ENCODE peak calls at places on chromosomes 2 and 18, in nine cellular contexts. One of them, this sample, is unnamed.
A peak's percentile ranks its signal among the peaks of the same experiment; 100 is the strongest.

GRCh38 chr18:8293184-8293583 is 316.1 kb upstream of the RAB12 start:
- DNase-seq in transverse colon: no peak
- DNase-seq in SK-N-SH: no peak
- DNase-seq in CD4-positive, alpha-beta memory T cell: no peak
- DNase-seq in A673: no peak
- DNase-seq in thoracic aorta: no peak
- DNase-seq in AG04450: no peak
- DNase-seq in lower lobe of right lung: no peak
- DNase-seq in body of pancreas: no peak
- DNase-seq in this sample: no peak

GRCh38 chr2:235951980-235952379 is 216.2 kb downstream of the GBX2 start:
- DNase-seq in transverse colon: no peak
- DNase-seq in SK-N-SH: no peak
- DNase-seq in CD4-positive, alpha-beta memory T cell: peak; percentile 39
- DNase-seq in A673: no peak
- DNase-seq in thoracic aorta: no peak
- DNase-seq in AG04450: no peak
- DNase-seq in lower lobe of right lung: no peak
- DNase-seq in body of pancreas: no peak
- DNase-seq in this sample: no peak

GRCh38 chr2:231919341-231920035 is 6.7 kb downstream of the NPPC start:
- DNase-seq in transverse colon: no peak
- DNase-seq in SK-N-SH: no peak
- DNase-seq in CD4-positive, alpha-beta memory T cell: no peak
- DNase-seq in A673: no peak
- DNase-seq in thoracic aorta: no peak
- DNase-seq in AG04450: no peak
- DNase-seq in lower lobe of right lung: peak; percentile 29
- DNase-seq in body of pancreas: no peak
- DNase-seq in this sample: no peak

GRCh38 chr2:240518981-240519380 is 38.8 kb downstream of the ANKMY1 start:
- DNase-seq in transverse colon: no peak
- DNase-seq in SK-N-SH: no peak
- DNase-seq in CD4-positive, alpha-beta memory T cell: no peak
- DNase-seq in A673: no peak
- DNase-seq in thoracic aorta: no peak
- DNase-seq in AG04450: no peak
- DNase-seq in lower lobe of right lung: no peak
- DNase-seq in body of pancreas: no peak
- DNase-seq in this sample: no peak

GRCh38 chr2:197307236-197307932 is 3.2 kb downstream of the ANKRD44 start:
- DNase-seq in transverse colon: no peak
- DNase-seq in SK-N-SH: peak; percentile 45
- DNase-seq in CD4-positive, alpha-beta memory T cell: no peak
- DNase-seq in A673: peak; percentile 12
- DNase-seq in thoracic aorta: no peak
- DNase-seq in AG04450: no peak
- DNase-seq in lower lobe of right lung: no peak
- DNase-seq in body of pancreas: no peak
- DNase-seq in this sample: no peak

GRCh38 chr18:48583568-48583967 is 44.7 kb downstream of the CTIF start:
- DNase-seq in transverse colon: no peak
- DNase-seq in SK-N-SH: no peak
- DNase-seq in CD4-positive, alpha-beta memory T cell: no peak
- DNase-seq in A673: no peak
- DNase-seq in thoracic aorta: no peak
- DNase-seq in AG04450: no peak
- DNase-seq in lower lobe of right lung: no peak
- DNase-seq in body of pancreas: peak; percentile 37
- DNase-seq in this sample: no peak

GRCh38 chr18:3710712-3711269 is 260.8 kb downstream of the TGIF1 start:
- DNase-seq in transverse colon: peak; percentile 85
- DNase-seq in SK-N-SH: peak; percentile 20
- DNase-seq in CD4-positive, alpha-beta memory T cell: no peak
- DNase-seq in A673: no peak
- DNase-seq in thoracic aorta: no peak
- DNase-seq in AG04450: no peak
- DNase-seq in lower lobe of right lung: peak; percentile 72
- DNase-seq in body of pancreas: peak; percentile 86
- DNase-seq in this sample: peak; percentile 74

GRCh38 chr2:237314198-237314597 is 99.8 kb downstream of the COL6A3 start:
- DNase-seq in transverse colon: no peak
- DNase-seq in SK-N-SH: no peak
- DNase-seq in CD4-positive, alpha-beta memory T cell: no peak
- DNase-seq in A673: no peak
- DNase-seq in thoracic aorta: no peak
- DNase-seq in AG04450: no peak
- DNase-seq in lower lobe of right lung: no peak
- DNase-seq in body of pancreas: no peak
- DNase-seq in this sample: no peak

GRCh38 chr2:165202230-165202629 is 1.6 kb downstream of the SCN3A start:
- DNase-seq in transverse colon: no peak
- DNase-seq in SK-N-SH: no peak
- DNase-seq in CD4-positive, alpha-beta memory T cell: no peak
- DNase-seq in A673: no peak
- DNase-seq in thoracic aorta: no peak
- DNase-seq in AG04450: no peak
- DNase-seq in lower lobe of right lung: no peak
- DNase-seq in body of pancreas: no peak
- DNase-seq in this sample: no peak

GRCh38 chr2:121588357-121588756 is 57.7 kb downstream of the RNU4ATAC start:
- DNase-seq in transverse colon: no peak
- DNase-seq in SK-N-SH: no peak
- DNase-seq in CD4-positive, alpha-beta memory T cell: no peak
- DNase-seq in A673: no peak
- DNase-seq in thoracic aorta: no peak
- DNase-seq in AG04450: no peak
- DNase-seq in lower lobe of right lung: no peak
- DNase-seq in body of pancreas: no peak
- DNase-seq in this sample: no peak

GRCh38 chr2:61705625-61706024 is 148.2 kb downstream of the FAM161A start:
- DNase-seq in transverse colon: no peak
- DNase-seq in SK-N-SH: no peak
- DNase-seq in CD4-positive, alpha-beta memory T cell: no peak
- DNase-seq in A673: no peak
- DNase-seq in thoracic aorta: no peak
- DNase-seq in AG04450: no peak
- DNase-seq in lower lobe of right lung: no peak
- DNase-seq in body of pancreas: no peak
- DNase-seq in this sample: no peak

GRCh38 chr2:236749346-236749745 is 179.7 kb downstream of the ACKR3 start:
- DNase-seq in transverse colon: no peak
- DNase-seq in SK-N-SH: no peak
- DNase-seq in CD4-positive, alpha-beta memory T cell: no peak
- DNase-seq in A673: no peak
- DNase-seq in thoracic aorta: no peak
- DNase-seq in AG04450: no peak
- DNase-seq in lower lobe of right lung: no peak
- DNase-seq in body of pancreas: no peak
- DNase-seq in this sample: peak; percentile 47

GRCh38 chr2:49298230-49298629 is 143.9 kb upstream of the FSHR start:
- DNase-seq in transverse colon: no peak
- DNase-seq in SK-N-SH: no peak
- DNase-seq in CD4-positive, alpha-beta memory T cell: no peak
- DNase-seq in A673: no peak
- DNase-seq in thoracic aorta: no peak
- DNase-seq in AG04450: no peak
- DNase-seq in lower lobe of right lung: no peak
- DNase-seq in body of pancreas: no peak
- DNase-seq in this sample: no peak

GRCh38 chr2:26018184-26018716 is 15.6 kb upstream of the RAB10 start:
- DNase-seq in transverse colon: peak; percentile 83
- DNase-seq in SK-N-SH: peak; percentile 52
- DNase-seq in CD4-positive, alpha-beta memory T cell: no peak
- DNase-seq in A673: peak; percentile 54
- DNase-seq in thoracic aorta: peak; percentile 55
- DNase-seq in AG04450: peak; percentile 59
- DNase-seq in lower lobe of right lung: peak; percentile 81
- DNase-seq in body of pancreas: peak; percentile 93
- DNase-seq in this sample: peak; percentile 96

GRCh38 chr2:167345559-167345958 is 457.3 kb downstream of the XIRP2 start:
- DNase-seq in transverse colon: no peak
- DNase-seq in SK-N-SH: no peak
- DNase-seq in CD4-positive, alpha-beta memory T cell: no peak
- DNase-seq in A673: no peak
- DNase-seq in thoracic aorta: no peak
- DNase-seq in AG04450: no peak
- DNase-seq in lower lobe of right lung: no peak
- DNase-seq in body of pancreas: no peak
- DNase-seq in this sample: no peak

GRCh38 chr2:70982971-70983370 is 4.5 kb downstream of the ANKRD53 start:
- DNase-seq in transverse colon: no peak
- DNase-seq in SK-N-SH: no peak
- DNase-seq in CD4-positive, alpha-beta memory T cell: no peak
- DNase-seq in A673: no peak
- DNase-seq in thoracic aorta: no peak
- DNase-seq in AG04450: no peak
- DNase-seq in lower lobe of right lung: no peak
- DNase-seq in body of pancreas: no peak
- DNase-seq in this sample: no peak

GRCh38 chr2:52429740-52430139 is 1337.9 kb upstream of the CHAC2 start:
- DNase-seq in transverse colon: no peak
- DNase-seq in SK-N-SH: no peak
- DNase-seq in CD4-positive, alpha-beta memory T cell: no peak
- DNase-seq in A673: no peak
- DNase-seq in thoracic aorta: no peak
- DNase-seq in AG04450: no peak
- DNase-seq in lower lobe of right lung: no peak
- DNase-seq in body of pancreas: no peak
- DNase-seq in this sample: no peak
- H3K9me3 ChIP-seq in transverse colon: no peaks in the 10 kb centered on the region
- H3K9me3 ChIP-seq in SK-N-SH: no peaks in the 10 kb centered on the region
- H3K9me3 ChIP-seq in CD4-positive, alpha-beta memory T cell: no peaks in the 10 kb centered on the region
- H3K9me3 ChIP-seq in A673: no peaks in the 10 kb centered on the region
- H3K9me3 ChIP-seq in thoracic aorta: no peaks in the 10 kb centered on the region
- H3K9me3 ChIP-seq in AG04450: peaks cover 3% of the 10 kb centered on the region
- H3K9me3 ChIP-seq in lower lobe of right lung: no peaks in the 10 kb centered on the region
- H3K9me3 ChIP-seq in body of pancreas: no peaks in the 10 kb centered on the region
- H3K9me3 ChIP-seq in this sample: no peaks in the 10 kb centered on the region

GRCh38 chr2:108950736-108951135 is 38.3 kb downstream of the EDAR start:
- DNase-seq in transverse colon: no peak
- DNase-seq in SK-N-SH: no peak
- DNase-seq in CD4-positive, alpha-beta memory T cell: no peak
- DNase-seq in A673: no peak
- DNase-seq in thoracic aorta: no peak
- DNase-seq in AG04450: no peak
- DNase-seq in lower lobe of right lung: no peak
- DNase-seq in body of pancreas: no peak
- DNase-seq in this sample: no peak
- H3K9me3 ChIP-seq in transverse colon: peaks cover 9% of the 10 kb centered on the region
- H3K9me3 ChIP-seq in SK-N-SH: no peaks in the 10 kb centered on the region
- H3K9me3 ChIP-seq in CD4-positive, alpha-beta memory T cell: no peaks in the 10 kb centered on the region
- H3K9me3 ChIP-seq in A673: peaks cover 17% of the 10 kb centered on the region
- H3K9me3 ChIP-seq in thoracic aorta: no peaks in the 10 kb centered on the region
- H3K9me3 ChIP-seq in AG04450: peaks cover 8% of the 10 kb centered on the region
- H3K9me3 ChIP-seq in lower lobe of right lung: peaks cover 33% of the 10 kb centered on the region
- H3K9me3 ChIP-seq in body of pancreas: peaks cover 12% of the 10 kb centered on the region
- H3K9me3 ChIP-seq in this sample: no peaks in the 10 kb centered on the region

GRCh38 chr2:2913601-2914120 is 464.0 kb downstream of the EIPR1 start:
- DNase-seq in transverse colon: no peak
- DNase-seq in SK-N-SH: no peak
- DNase-seq in CD4-positive, alpha-beta memory T cell: no peak
- DNase-seq in A673: no peak
- DNase-seq in thoracic aorta: no peak
- DNase-seq in AG04450: no peak
- DNase-seq in lower lobe of right lung: no peak
- DNase-seq in body of pancreas: no peak
- DNase-seq in this sample: no peak
- H3K9me3 ChIP-seq in transverse colon: no peaks in the 10 kb centered on the region
- H3K9me3 ChIP-seq in SK-N-SH: peaks cover 11% of the 10 kb centered on the region
- H3K9me3 ChIP-seq in CD4-positive, alpha-beta memory T cell: no peaks in the 10 kb centered on the region
- H3K9me3 ChIP-seq in A673: no peaks in the 10 kb centered on the region
- H3K9me3 ChIP-seq in thoracic aorta: no peaks in the 10 kb centered on the region
- H3K9me3 ChIP-seq in AG04450: peaks cover 55% of the 10 kb centered on the region
- H3K9me3 ChIP-seq in lower lobe of right lung: no peaks in the 10 kb centered on the region
- H3K9me3 ChIP-seq in body of pancreas: no peaks in the 10 kb centered on the region
- H3K9me3 ChIP-seq in this sample: no peaks in the 10 kb centered on the region

GRCh38 chr2:127753374-127753773 is 52.1 kb downstream of the SFT2D3 start:
- DNase-seq in transverse colon: no peak
- DNase-seq in SK-N-SH: no peak
- DNase-seq in CD4-positive, alpha-beta memory T cell: no peak
- DNase-seq in A673: no peak
- DNase-seq in thoracic aorta: no peak
- DNase-seq in AG04450: no peak
- DNase-seq in lower lobe of right lung: no peak
- DNase-seq in body of pancreas: no peak
- DNase-seq in this sample: no peak
- H3K9me3 ChIP-seq in transverse colon: no peaks in the 10 kb centered on the region
- H3K9me3 ChIP-seq in SK-N-SH: no peaks in the 10 kb centered on the region
- H3K9me3 ChIP-seq in CD4-positive, alpha-beta memory T cell: no peaks in the 10 kb centered on the region
- H3K9me3 ChIP-seq in A673: no peaks in the 10 kb centered on the region
- H3K9me3 ChIP-seq in thoracic aorta: no peaks in the 10 kb centered on the region
- H3K9me3 ChIP-seq in AG04450: no peaks in the 10 kb centered on the region
- H3K9me3 ChIP-seq in lower lobe of right lung: no peaks in the 10 kb centered on the region
- H3K9me3 ChIP-seq in body of pancreas: no peaks in the 10 kb centered on the region
- H3K9me3 ChIP-seq in this sample: no peaks in the 10 kb centered on the region

GRCh38 chr2:67130526-67131309 is 266.4 kb upstream of the ETAA1 start:
- DNase-seq in transverse colon: no peak
- DNase-seq in SK-N-SH: no peak
- DNase-seq in CD4-positive, alpha-beta memory T cell: no peak
- DNase-seq in A673: no peak
- DNase-seq in thoracic aorta: no peak
- DNase-seq in AG04450: peak; percentile 55
- DNase-seq in lower lobe of right lung: no peak
- DNase-seq in body of pancreas: no peak
- DNase-seq in this sample: no peak
- H3K9me3 ChIP-seq in transverse colon: no peaks in the 10 kb centered on the region
- H3K9me3 ChIP-seq in SK-N-SH: no peaks in the 10 kb centered on the region
- H3K9me3 ChIP-seq in CD4-positive, alpha-beta memory T cell: no peaks in the 10 kb centered on the region
- H3K9me3 ChIP-seq in A673: no peaks in the 10 kb centered on the region
- H3K9me3 ChIP-seq in thoracic aorta: no peaks in the 10 kb centered on the region
- H3K9me3 ChIP-seq in AG04450: no peaks in the 10 kb centered on the region
- H3K9me3 ChIP-seq in lower lobe of right lung: no peaks in the 10 kb centered on the region
- H3K9me3 ChIP-seq in body of pancreas: no peaks in the 10 kb centered on the region
- H3K9me3 ChIP-seq in this sample: no peaks in the 10 kb centered on the region

GRCh38 chr2:107627164-107627563 is 199.5 kb upstream of the RGPD4 start:
- DNase-seq in transverse colon: no peak
- DNase-seq in SK-N-SH: no peak
- DNase-seq in CD4-positive, alpha-beta memory T cell: no peak
- DNase-seq in A673: no peak
- DNase-seq in thoracic aorta: no peak
- DNase-seq in AG04450: no peak
- DNase-seq in lower lobe of right lung: no peak
- DNase-seq in body of pancreas: no peak
- DNase-seq in this sample: no peak

GRCh38 chr2:107618769-107619168 is 207.9 kb upstream of the RGPD4 start:
- DNase-seq in transverse colon: no peak
- DNase-seq in SK-N-SH: no peak
- DNase-seq in CD4-positive, alpha-beta memory T cell: no peak
- DNase-seq in A673: no peak
- DNase-seq in thoracic aorta: no peak
- DNase-seq in AG04450: no peak
- DNase-seq in lower lobe of right lung: no peak
- DNase-seq in body of pancreas: no peak
- DNase-seq in this sample: no peak

GRCh38 chr2:107621186-107621835 is 205.4 kb upstream of the RGPD4 start:
- DNase-seq in transverse colon: no peak
- DNase-seq in SK-N-SH: no peak
- DNase-seq in CD4-positive, alpha-beta memory T cell: no peak
- DNase-seq in A673: no peak
- DNase-seq in thoracic aorta: no peak
- DNase-seq in AG04450: no peak
- DNase-seq in lower lobe of right lung: no peak
- DNase-seq in body of pancreas: no peak
- DNase-seq in this sample: no peak

GRCh38 chr2:107625982-107626381 is 200.7 kb upstream of the RGPD4 start:
- DNase-seq in transverse colon: no peak
- DNase-seq in SK-N-SH: no peak
- DNase-seq in CD4-positive, alpha-beta memory T cell: no peak
- DNase-seq in A673: no peak
- DNase-seq in thoracic aorta: no peak
- DNase-seq in AG04450: no peak
- DNase-seq in lower lobe of right lung: no peak
- DNase-seq in body of pancreas: no peak
- DNase-seq in this sample: no peak

GRCh38 chr2:107622741-107623310 is 203.9 kb upstream of the RGPD4 start:
- DNase-seq in transverse colon: no peak
- DNase-seq in SK-N-SH: no peak
- DNase-seq in CD4-positive, alpha-beta memory T cell: no peak
- DNase-seq in A673: no peak
- DNase-seq in thoracic aorta: no peak
- DNase-seq in AG04450: no peak
- DNase-seq in lower lobe of right lung: no peak
- DNase-seq in body of pancreas: no peak
- DNase-seq in this sample: no peak
- H3K9me3 ChIP-seq in transverse colon: peaks cover 3% of the 10 kb centered on the region
- H3K9me3 ChIP-seq in SK-N-SH: peaks cover 6% of the 10 kb centered on the region
- H3K9me3 ChIP-seq in CD4-positive, alpha-beta memory T cell: no peaks in the 10 kb centered on the region
- H3K9me3 ChIP-seq in A673: peaks cover 28% of the 10 kb centered on the region
- H3K9me3 ChIP-seq in thoracic aorta: peaks cover 4% of the 10 kb centered on the region
- H3K9me3 ChIP-seq in AG04450: no peaks in the 10 kb centered on the region
- H3K9me3 ChIP-seq in lower lobe of right lung: peaks cover 11% of the 10 kb centered on the region
- H3K9me3 ChIP-seq in body of pancreas: peaks cover 4% of the 10 kb centered on the region
- H3K9me3 ChIP-seq in this sample: no peaks in the 10 kb centered on the region